ENCODE peak calls at places on chromosome 20, in five cellular contexts. G is AG08395, E is colonic mucosa, H is NCI-H1092 treated with DMSO at 0.1 percent for 48 hours, N is NCI-H510A treated with DMSO at 0.1 percent for 48 hours. P is an unnamed sample.

GRCh38 chr20:3092611-3093379 is 8.3 kb upstream of the AVP start:
- DNase-seq in H (no peak), E (no peak), G (no peak), N (no peak), P (peak; percentile 52)

GRCh38 chr20:23114018-23114417 is 27.9 kb upstream of the CD93 start:
- DNase-seq in N (no peak), E (no peak), H (no peak), G (no peak), P (no peak)

GRCh38 chr20:32110173-32110704 is 725 bp downstream of the TM9SF4 start:
- DNase-seq in H (no peak), G (no peak), E (peak; percentile 37), N (peak; percentile 59), P (no peak)

GRCh38 chr20:4021905-4022304 is 6.5 kb upstream of the RNF24 start:
- DNase-seq in E (no peak), N (no peak), H (no peak), G (peak; percentile 43), P (no peak)

GRCh38 chr20:57809661-57810172 is 99.9 kb upstream of the PMEPA1 start:
- DNase-seq in G (peak; percentile 43), H (no peak), N (no peak), E (no peak), P (no peak)

GRCh38 chr20:31927758-31928157 is 24.1 kb downstream of the PDRG1 start:
- DNase-seq in H (peak; percentile 74), N (no peak), E (no peak), G (no peak), P (no peak)

GRCh38 chr20:51910202-51911050 is 108.1 kb upstream of the SALL4 start:
- DNase-seq in G (peak; percentile 10), E (no peak), N (no peak), H (no peak), P (no peak)

GRCh38 chr20:39960522-39961420 is 728.3 kb downstream of the MAFB start:
- DNase-seq in G (no peak), N (peak; percentile 47), E (no peak), H (peak; percentile 86), P (no peak)

GRCh38 chr20:53642196-53643030 is 48.8 kb upstream of the ZNF217 start:
- DNase-seq in E (peak; percentile 71), G (peak; percentile 66), H (no peak), N (no peak), P (peak; percentile 33)

GRCh38 chr20:37297066-37297736 is 7.7 kb downstream of the MANBAL start:
- DNase-seq in N (no peak), G (peak; percentile 74), E (no peak), H (no peak), P (no peak)

GRCh38 chr20:53713328-53714056 is 119.9 kb upstream of the ZNF217 start:
- DNase-seq in G (no peak), N (no peak), E (no peak), H (no peak), P (no peak)

GRCh38 chr20:1987826-1988225 is 6.0 kb downstream of the PDYN start:
- DNase-seq in E (no peak), N (no peak), H (no peak), G (peak; percentile 63), P (no peak)

GRCh38 chr20:43824699-43825402 is 89.8 kb upstream of the TOX2 start:
- DNase-seq in G (peak; percentile 28), N (peak; percentile 33), H (peak; percentile 60), E (peak; percentile 17), P (no peak)

GRCh38 chr20:63878855-63879254 is 13.8 kb downstream of the TPD52L2 start:
- DNase-seq in H (no peak), N (no peak), E (no peak), G (no peak), P (no peak)

GRCh38 chr20:36284751-36285150 is 21.4 kb upstream of the DLGAP4 start:
- DNase-seq in E (no peak), G (no peak), H (no peak), N (no peak), P (no peak)

GRCh38 chr20:43853174-43853803 is 61.4 kb upstream of the TOX2 start:
- DNase-seq in N (no peak), G (no peak), H (no peak), E (no peak), P (no peak)

GRCh38 chr20:35263609-35264223 is 14.2 kb downstream of the MMP24OS start:
- DNase-seq in E (no peak), H (no peak), N (no peak), G (no peak), P (no peak)

GRCh38 chr20:43658068-43658722 is 8.7 kb upstream of the MYBL2 start:
- DNase-seq in H (no peak), N (no peak), G (peak; percentile 18), E (no peak), P (no peak)

GRCh38 chr20:41570552-41570951 is 47.6 kb downstream of the CHD6 start:
- DNase-seq in H (no peak), G (no peak), N (no peak), E (no peak), P (no peak)

GRCh38 chr20:41245086-41245707 is 72.3 kb downstream of the ZHX3 start:
- DNase-seq in G (no peak), N (no peak), E (no peak), H (peak; percentile 40), P (peak; percentile 1)

GRCh38 chr20:5272268-5272667 is 44.5 kb downstream of the PROKR2 start:
- DNase-seq in E (no peak), N (no peak), H (no peak), G (no peak), P (no peak)

GRCh38 chr20:58321205-58321604 is 11.7 kb downstream of the RAB22A start:
- DNase-seq in E (no peak), H (no peak), G (no peak), N (no peak), P (no peak)

P was measured in CD4-positive, alpha-beta T cell.